ENCODE peak calls at places on chromosomes 1 and 21, in four cellular contexts. O is endothelial cell of umbilical vein, M is IMR-90, P is heart left ventricle. H is an unnamed sample.

GRCh38 chr21:46255166-46255565 is 26.6 kb upstream of the LSS start:
- DNase-seq in O (no peak), M (no peak), P (no peak), H (no peak)

GRCh38 chr1:29803486-29803885 is 567.2 kb downstream of the PTPRU start:
- DNase-seq in O (no peak), M (no peak), P (no peak), H (no peak)

GRCh38 chr1:170537798-170538503 is 6.0 kb downstream of the GORAB start:
- DNase-seq in O (peak; percentile 21), M (peak; percentile 73), P (no peak), H (no peak)

GRCh38 chr1:208093754-208094719 is 150.1 kb downstream of the PLXNA2 start:
- DNase-seq in O (peak; percentile 57), M (peak; percentile 58), P (peak; percentile 85), H (peak; percentile 16)

GRCh38 chr1:45867697-45868346 is 64.4 kb downstream of the MAST2 start:
- DNase-seq in O (no peak), M (no peak), P (no peak), H (no peak)

GRCh38 chr1:42210421-42211133 is 46.0 kb upstream of the GUCA2A start:
- DNase-seq in O (no peak), M (peak; percentile 39), P (no peak), H (no peak)

GRCh38 chr1:107829083-107829771 is 135.8 kb downstream of the VAV3 start:
- DNase-seq in O (peak; percentile 55), M (no peak), P (no peak), H (no peak)

GRCh38 chr1:151314137-151314875 is 12.9 kb downstream of the PI4KB start:
- DNase-seq in O (peak; percentile 85), M (peak; percentile 87), P (peak; percentile 86), H (no peak)

GRCh38 chr1:51690285-51690961 is 73.5 kb downstream of the OSBPL9 start:
- DNase-seq in O (peak; percentile 35), M (peak; percentile 92), P (no peak), H (no peak)

GRCh38 chr1:178659789-178660208 is 65.2 kb upstream of the RALGPS2 start:
- DNase-seq in O (no peak), M (no peak), P (no peak), H (peak; percentile 83)

GRCh38 chr1:1833916-1834325 is 55.7 kb upstream of the NADK start:
- DNase-seq in O (no peak), M (peak; percentile 12), P (no peak), H (no peak)

GRCh38 chr1:162070825-162071224 is 1.3 kb downstream of the NOS1AP start:
- DNase-seq in O (peak; percentile 12), M (no peak), P (no peak), H (no peak)

GRCh38 chr1:212952596-212952995 is 2.3 kb downstream of the VASH2 start:
- DNase-seq in O (no peak), M (no peak), P (no peak), H (no peak)

GRCh38 chr1:34759472-34760357 is at the start of gene GJB4:
- DNase-seq in O (no peak), M (no peak), P (no peak), H (no peak)

GRCh38 chr1:1891349-1892078 is 627 bp upstream of the GNB1 start:
- DNase-seq in O (peak; percentile 65), M (peak; percentile 45), P (peak; percentile 91), H (no peak)

GRCh38 chr1:14113841-14114567 is 414.0 kb downstream of the PRDM2 start:
- DNase-seq in O (no peak), M (peak; percentile 13), P (no peak), H (no peak)

GRCh38 chr1:23910144-23910543 is 3.0 kb downstream of the CNR2 start:
- DNase-seq in O (no peak), M (no peak), P (no peak), H (no peak)

GRCh38 chr1:22048351-22049192 is 3.9 kb upstream of the CDC42 start:
- DNase-seq in O (no peak), M (peak; percentile 18), P (no peak), H (peak; percentile 47)

GRCh38 chr1:1026599-1027413 is 6.9 kb downstream of the AGRN start:
- DNase-seq in O (no peak), M (no peak), P (no peak), H (no peak)

GRCh38 chr1:169484683-169485426 is 889 bp downstream of the SLC19A2 start:
- DNase-seq in O (peak; percentile 66), M (peak; percentile 82), P (peak; percentile 67), H (no peak)

GRCh38 chr1:31436596-31437432 is 23.8 kb downstream of the SERINC2 start:
- DNase-seq in O (no peak), M (no peak), P (no peak), H (no peak)

GRCh38 chr1:41742219-41742618 is 176.5 kb downstream of the HIVEP3 start:
- DNase-seq in O (peak; percentile 27), M (peak; percentile 93), P (no peak), H (no peak)

GRCh38 chr1:204673909-204674701 is 11.4 kb downstream of the LRRN2 start:
- DNase-seq in O (no peak), M (no peak), P (no peak), H (no peak)

DNA sequence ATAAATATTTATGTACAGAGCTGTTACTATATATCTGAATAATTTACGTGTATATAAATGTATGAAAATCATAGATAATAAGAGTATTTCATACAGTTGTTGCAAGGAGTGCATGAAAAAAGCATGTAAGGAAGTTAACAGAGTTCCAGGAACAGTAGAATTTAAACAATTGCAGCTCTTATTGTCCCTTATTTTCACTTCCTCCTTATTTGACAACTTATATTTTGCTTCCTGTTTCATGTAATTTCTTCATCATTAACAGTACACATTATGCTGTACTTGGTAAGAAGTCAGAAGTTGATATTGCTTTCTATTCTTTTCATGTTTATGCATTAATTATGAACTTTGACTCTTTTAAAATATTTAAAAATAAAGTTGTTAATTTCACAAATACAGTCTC is 681.5 kb downstream of the LRRIQ3 start:
- DNase-seq in O (no peak), M (no peak), P (no peak), H (no peak)
- TF ChIP-seq CTCF in O (no peak), M (no peak), P (no peak), H (no peak)

GRCh38 chr21:43803558-43804300 is 14.4 kb downstream of the RRP1 start:
- DNase-seq in O (no peak), M (no peak), P (peak; percentile 48), H (no peak)

GRCh38 chr21:43802713-43803313 is 13.4 kb downstream of the RRP1 start:
- DNase-seq in O (no peak), M (no peak), P (peak; percentile 57), H (no peak)

GRCh38 chr21:43808367-43808766 is 19.0 kb downstream of the RRP1 start:
- DNase-seq in O (no peak), M (no peak), P (no peak), H (no peak)

GRCh38 chr21:43806017-43806710 is 16.8 kb downstream of the RRP1 start:
- DNase-seq in O (no peak), M (no peak), P (no peak), H (peak; percentile 18)

DNA sequence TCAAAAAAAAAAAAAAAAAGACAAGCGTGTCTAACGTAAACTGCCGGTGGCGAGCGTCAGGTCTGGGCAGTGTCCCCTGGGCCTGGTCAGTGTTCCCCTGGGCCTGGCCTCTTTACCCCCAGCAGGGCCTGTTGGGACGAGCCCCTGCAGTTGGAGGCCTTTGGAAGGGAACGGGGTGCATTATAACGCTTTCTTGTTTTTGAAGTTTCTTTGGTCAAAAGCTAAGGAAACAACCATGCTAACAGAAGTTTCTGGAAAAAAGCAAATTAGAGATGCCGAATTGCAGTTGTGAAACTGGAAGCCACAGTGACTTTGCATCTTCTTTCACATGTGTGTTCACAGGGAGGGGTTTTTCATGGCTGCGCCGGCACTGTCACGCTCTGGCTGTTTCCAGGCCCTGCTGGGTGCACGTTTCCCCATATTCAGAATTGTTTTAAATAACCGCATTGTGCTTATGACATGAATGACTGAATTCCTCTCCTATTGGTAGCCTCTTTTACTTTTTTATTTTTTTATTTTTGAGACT is 16.0 kb downstream of the RRP1 start:
- DNase-seq in O (no peak), M (no peak), P (peak; percentile 27), H (peak; percentile 97)
- H3K4me3 ChIP-seq in O (no peak overlapping the region), M (no peak overlapping the region), P (no peak overlapping the region), H (no peak overlapping the region)

GRCh38 chr1:153658400-153659174 is at the start of gene SNAPIN:
- DNase-seq in O (peak; percentile 83), M (peak; percentile 80), P (peak; percentile 95), H (peak; percentile 57)
- TF ChIP-seq CTCF in O (no peak), M (peak; percentile 28), P (no peak), H (peak; percentile 8)

GRCh38 chr1:225763815-225764548 is 13.6 kb upstream of the SRP9 start:
- DNase-seq in O (peak; percentile 88), M (peak; percentile 54), P (no peak), H (no peak)

GRCh38 chr1:225766967-225767413 is 10.6 kb upstream of the SRP9 start:
- DNase-seq in O (peak; percentile 84), M (peak; percentile 90), P (no peak), H (no peak)

GRCh38 chr1:225767591-225768540 is 9.8 kb upstream of the SRP9 start:
- DNase-seq in O (peak; percentile 48), M (peak; percentile 56), P (peak; percentile 88), H (no peak)

GRCh38 chr1:225768662-225769426 is 8.8 kb upstream of the SRP9 start:
- DNase-seq in O (no peak), M (no peak), P (no peak), H (no peak)

GRCh38 chr1:225765982-225766674 is 11.5 kb upstream of the SRP9 start:
- DNase-seq in O (no peak), M (no peak), P (no peak), H (no peak)
- H3K4me3 ChIP-seq in O (no peak overlapping the region), M (no peak overlapping the region), P (no peak overlapping the region), H (no peak overlapping the region)

GRCh38 chr1:182599339-182599738 is 4.8 kb downstream of the RGS16 start:
- DNase-seq in O (no peak), M (no peak), P (no peak), H (no peak)
- TF ChIP-seq CTCF in O (peak; percentile 11), M (no peak), P (peak; percentile 17), H (peak; percentile 64)

GRCh38 chr1:156119503-156120209 is 5.1 kb downstream of the LMNA start:
- DNase-seq in O (peak; percentile 53), M (peak; percentile 76), P (peak; percentile 71), H (no peak)
- H3K4me3 ChIP-seq in O (no peak overlapping the region), M (peak overlapping the region; percentile 2), P (peak overlapping the region; percentile 100), H (no peak overlapping the region)

GRCh38 chr1:18794561-18794960 is 64.9 kb downstream of the TAS1R2 start:
- DNase-seq in O (no peak), M (no peak), P (no peak), H (no peak)
- TF ChIP-seq CTCF in O (no peak), M (no peak), P (no peak), H (no peak)

H was measured in GM12864.